ENCODE peak calls at places on chromosomes 13 and 19, in seven cellular contexts. T is SK-N-SH, X is GM12892, Y is transverse colon, R is sigmoid colon, C is stomach, A is prostate gland. K is an unnamed sample.

GRCh38 chr13:100208596-100208995 is 119.7 kb downstream of the PCCA start:
- DNase-seq in T (no peak), A (no peak), Y (no peak), R (no peak), X (no peak), C (no peak), K (no peak)

GRCh38 chr19:29953352-29954247 is 11.6 kb downstream of the URI1 start:
- DNase-seq in A (no peak), T (no peak), Y (no peak), R (no peak), C (no peak), X (no peak), K (no peak)

GRCh38 chr13:45623516-45624090 is 8.1 kb upstream of the ERICH6B start:
- DNase-seq in R (no peak), C (no peak), T (peak; percentile 39), A (no peak), Y (no peak), X (no peak), K (no peak)

GRCh38 chr13:30920162-30920561 is 12.3 kb upstream of the TEX26 start:
- DNase-seq in Y (no peak), A (no peak), R (no peak), T (no peak), C (no peak), X (no peak), K (no peak)

GRCh38 chr13:23950736-23951510 is 53.6 kb upstream of the C1QTNF9B start:
- DNase-seq in X (no peak), R (no peak), C (no peak), T (no peak), Y (no peak), A (no peak), K (no peak)

GRCh38 chr13:33110713-33111413 is 94.6 kb downstream of the KL start:
- DNase-seq in T (no peak), A (no peak), C (no peak), Y (no peak), X (no peak), R (no peak), K (peak; percentile 31)

GRCh38 chr19:47511681-47512080 is 3.2 kb downstream of the NAPA start:
- DNase-seq in Y (no peak), A (no peak), T (no peak), X (no peak), C (no peak), R (no peak), K (no peak)

GRCh38 chr19:42989851-42990250 is 36.4 kb downstream of the PSG11 start:
- DNase-seq in A (no peak), Y (no peak), X (no peak), C (no peak), R (no peak), T (no peak), K (no peak)

GRCh38 chr19:31317098-31317497 is 32.1 kb downstream of the TSHZ3 start:
- DNase-seq in T (peak; percentile 62), C (no peak), A (no peak), R (peak; percentile 53), X (no peak), Y (no peak), K (peak; percentile 36)

GRCh38 chr19:31316201-31316951 is 32.9 kb downstream of the TSHZ3 start:
- DNase-seq in Y (peak; percentile 31), T (no peak), X (no peak), R (peak; percentile 77), A (no peak), C (no peak), K (no peak)

GRCh38 chr19:31319465-31319864 is 29.8 kb downstream of the TSHZ3 start:
- DNase-seq in A (no peak), R (peak; percentile 46), C (no peak), X (no peak), Y (no peak), T (no peak), K (no peak)

GRCh38 chr19:31318790-31319189 is 30.4 kb downstream of the TSHZ3 start:
- DNase-seq in C (no peak), R (peak; percentile 49), X (no peak), A (no peak), Y (no peak), T (no peak), K (no peak)

DNA sequence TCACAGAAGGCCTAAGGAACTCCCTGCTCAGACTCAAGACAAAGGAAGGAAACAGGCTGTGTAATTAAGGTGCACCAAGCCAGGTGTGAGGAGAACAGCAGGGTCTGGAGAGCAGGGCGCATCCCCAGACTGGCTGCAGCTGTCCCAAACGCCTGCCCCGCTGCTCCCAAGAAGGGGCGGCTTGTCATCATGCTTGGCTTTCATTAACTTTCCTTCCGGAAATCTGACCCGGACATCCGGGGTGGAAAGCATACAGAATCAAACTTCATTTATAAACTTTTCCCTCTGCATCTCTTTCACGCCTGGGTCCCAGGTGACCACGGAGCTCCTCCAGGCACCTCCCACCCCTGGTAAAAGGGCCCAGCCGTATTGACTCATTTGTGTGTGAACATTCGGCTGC is 31.7 kb downstream of the TSHZ3 start:
- DNase-seq in C (no peak), Y (no peak), T (no peak), X (no peak), A (no peak), R (peak; percentile 37), K (peak; percentile 14)
- TF ChIP-seq POLR2AphosphoS5 in C (no peak), Y (no peak), T (no peak), X (no peak), A (no peak), R (no peak), K (no peak)

GRCh38 chr19:4077011-4077382 is 10.3 kb upstream of the ZBTB7A start:
- DNase-seq in A (no peak), R (no peak), T (no peak), X (no peak), Y (no peak), C (no peak), K (peak; percentile 33)

GRCh38 chr19:4080473-4080872 is 13.8 kb upstream of the ZBTB7A start:
- DNase-seq in R (no peak), C (no peak), T (no peak), X (no peak), A (no peak), Y (no peak), K (no peak)

GRCh38 chr19:4081441-4082129 is 14.9 kb upstream of the ZBTB7A start:
- DNase-seq in A (no peak), T (no peak), R (no peak), C (no peak), Y (peak; percentile 53), X (no peak), K (no peak)

GRCh38 chr19:4075373-4075772 is 8.7 kb upstream of the ZBTB7A start:
- DNase-seq in A (no peak), R (no peak), X (no peak), C (no peak), T (no peak), Y (no peak), K (peak; percentile 65)

DNA sequence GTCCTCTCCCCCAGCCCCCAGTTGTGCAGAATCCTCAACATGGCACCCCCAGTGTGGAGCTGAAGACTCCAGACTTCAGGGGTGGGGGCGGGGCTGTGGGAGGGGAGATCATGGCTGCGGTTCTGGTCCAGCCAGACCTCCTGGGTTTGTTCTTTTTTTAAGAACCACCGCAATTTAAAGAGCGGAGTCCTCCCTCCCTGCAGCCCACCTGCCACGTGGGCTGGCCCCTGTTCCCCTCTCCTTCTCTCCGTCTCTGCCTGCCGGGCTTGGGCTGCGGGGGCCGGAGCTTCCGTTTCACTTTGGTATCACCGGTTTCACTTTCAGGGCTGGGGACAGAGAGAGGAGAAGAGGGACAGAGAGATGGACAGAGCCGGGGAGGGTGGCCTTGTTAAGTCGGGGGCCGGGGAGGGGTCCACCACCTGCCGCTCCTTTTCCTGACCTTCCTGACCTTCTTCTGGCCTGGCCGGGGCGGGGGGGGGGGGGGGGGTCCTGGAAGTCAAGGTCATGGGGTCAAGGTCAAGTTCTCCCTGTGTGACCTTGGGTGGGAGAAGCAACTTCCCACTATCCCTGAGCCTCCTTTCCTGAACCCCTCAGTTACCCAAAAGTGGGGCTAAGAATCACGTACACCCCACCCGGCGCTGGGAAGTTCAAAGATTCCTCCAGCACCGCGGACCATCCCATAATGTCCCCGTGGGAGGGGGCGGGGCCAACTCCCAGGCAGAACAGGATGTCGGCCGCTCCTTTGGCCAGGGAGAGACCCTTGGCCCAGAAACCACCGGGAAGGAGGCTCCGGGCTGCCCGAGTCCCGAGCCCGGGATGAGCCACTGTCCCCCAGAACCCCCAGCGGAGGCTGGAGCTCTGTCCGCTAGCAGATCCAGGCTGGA is 11.3 kb upstream of the ZBTB7A start:
- DNase-seq in T (no peak), R (peak; percentile 89), X (peak; percentile 84), Y (peak; percentile 86), A (no peak), C (peak; percentile 63), K (peak; percentile 69)
- TF ChIP-seq POLR2AphosphoS5 in T (no peak), R (no peak), X (no peak), Y (peak; percentile 1), A (no peak), C (no peak), K (peak; percentile 12)

GRCh38 chr19:31338069-31338767 is 11.0 kb downstream of the TSHZ3 start:
- DNase-seq in C (no peak), X (no peak), R (peak; percentile 92), Y (peak; percentile 47), A (peak; percentile 25), T (peak; percentile 80), K (peak; percentile 14)
- TF ChIP-seq POLR2AphosphoS5 in C (no peak), X (no peak), R (no peak), Y (no peak), A (no peak), T (no peak), K (peak; percentile 9)

GRCh38 chr13:39110518-39111097 is 72.4 kb downstream of the NHLRC3 start:
- DNase-seq in R (no peak), C (no peak), X (no peak), T (no peak), A (no peak), Y (no peak), K (no peak)
- TF ChIP-seq POLR2AphosphoS5 in R (no peak), C (no peak), X (no peak), T (no peak), A (no peak), Y (no peak), K (no peak)

GRCh38 chr19:54436031-54436523 is 12.9 kb upstream of the LENG8 start:
- DNase-seq in A (no peak), R (no peak), X (no peak), C (no peak), Y (no peak), T (no peak), K (no peak)
- TF ChIP-seq POLR2AphosphoS5 in A (no peak), R (no peak), X (no peak), C (no peak), Y (no peak), T (no peak), K (no peak)